ENCODE peak calls at places on chromosomes 1 and 21, in four cellular contexts. Q is lower leg skin, H is adrenal gland, M is uterus. Z is an unnamed sample.

GRCh38 chr1:112888630-112889029 is 67.4 kb downstream of the SLC16A1 start:
- DNase-seq in Q (peak; percentile 48), H (no peak), M (no peak), Z (no peak)

GRCh38 chr1:36098650-36099365 is 10.1 kb downstream of the ADPRS start:
- DNase-seq in H (no peak), M (no peak), Q (no peak), Z (no peak)

GRCh38 chr1:51989582-51990477 is 670 bp downstream of the RAB3B start:
- DNase-seq in H (no peak), Q (no peak), M (no peak), Z (no peak)

GRCh38 chr21:34722684-34723300 is 54.0 kb downstream of the CLIC6 start:
- DNase-seq in M (no peak), Q (no peak), H (no peak), Z (peak; percentile 45)

GRCh38 chr1:106924360-106924759 is 132.1 kb upstream of the PRMT6 start:
- DNase-seq in M (no peak), H (no peak), Q (no peak), Z (no peak)

GRCh38 chr1:73331726-73332125 is 866.2 kb downstream of the LRRIQ3 start:
- DNase-seq in M (no peak), H (no peak), Q (no peak), Z (no peak)

GRCh38 chr1:43545686-43546387 is 15.2 kb downstream of the PTPRF start:
- DNase-seq in M (peak; percentile 55), H (peak; percentile 88), Q (no peak), Z (peak; percentile 49)

GRCh38 chr1:232547938-232548484 is 81.9 kb downstream of the SIPA1L2 start:
- DNase-seq in M (no peak), Q (no peak), H (no peak), Z (no peak)

GRCh38 chr1:85406887-85407593 is 57.9 kb downstream of the DDAH1 start:
- DNase-seq in H (peak; percentile 68), M (peak; percentile 42), Q (no peak), Z (no peak)

GRCh38 chr1:55426619-55427018 is 211.5 kb upstream of the USP24 start:
- DNase-seq in H (no peak), Q (no peak), M (no peak), Z (no peak)

GRCh38 chr1:222104661-222105392 is 362.9 kb upstream of the DUSP10 start:
- DNase-seq in M (no peak), H (no peak), Q (no peak), Z (no peak)

GRCh38 chr1:6157528-6158174 is 22.5 kb downstream of the CHD5 start:
- DNase-seq in H (no peak), Q (no peak), M (no peak), Z (no peak)

GRCh38 chr1:101996830-101997485 is at the start of gene OLFM3:
- DNase-seq in H (no peak), M (no peak), Q (no peak), Z (peak; percentile 1)
- TF ChIP-seq POLR2A in H (no peak), M (no peak), Q (no peak), Z (no peak)

GRCh38 chr1:48466594-48466993 is 5.4 kb downstream of the SPATA6 start:
- DNase-seq in M (no peak), H (no peak), Q (no peak), Z (no peak)

DNA sequence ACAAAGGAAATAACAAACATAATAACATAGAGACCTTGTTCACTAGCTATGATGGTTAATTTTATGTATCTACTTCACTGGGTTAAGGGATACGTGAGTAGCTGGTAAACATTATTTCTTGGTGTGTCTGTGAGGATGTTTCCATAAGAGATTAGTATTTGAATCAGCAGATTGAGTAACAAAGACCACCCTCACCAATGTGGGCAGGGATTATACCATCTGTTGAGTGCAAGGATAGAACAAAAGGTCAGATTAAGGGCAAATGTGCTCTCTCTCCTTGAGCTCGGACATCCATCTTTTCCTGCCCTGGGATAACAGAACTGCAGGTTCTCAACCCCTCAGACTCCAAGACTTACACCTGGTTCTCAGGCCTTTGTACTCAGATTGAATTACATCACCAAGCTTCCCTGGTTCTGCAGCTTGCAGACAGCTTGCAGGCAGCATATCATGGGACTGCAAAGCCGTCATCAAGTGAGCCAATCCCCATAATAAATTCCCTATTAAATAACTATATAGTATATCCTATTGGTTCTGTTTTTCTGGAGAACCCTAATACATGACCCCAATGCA is 9.2 kb downstream of the SPATA6 start:
- DNase-seq in Q (no peak), H (no peak), M (no peak), Z (no peak)
- TF ChIP-seq POLR2A in Q (no peak), H (no peak), M (no peak), Z (no peak)

GRCh38 chr1:56516539-56517252 is 62.7 kb downstream of the PLPP3 start:
- DNase-seq in M (no peak), H (no peak), Q (no peak), Z (peak; percentile 50)
- TF ChIP-seq POLR2A in M (no peak), H (no peak), Q (no peak), Z (no peak)

GRCh38 chr1:23368562-23369334 is 888 bp downstream of the ZNF436 start:
- DNase-seq in H (peak; percentile 91), Q (peak; percentile 98), M (peak; percentile 87), Z (peak; percentile 93)
- TF ChIP-seq POLR2A in H (peak; percentile 83), Q (no peak), M (peak; percentile 90), Z (peak; percentile 63)

GRCh38 chr1:181152892-181153633 is 64.6 kb downstream of the IER5 start:
- DNase-seq in Q (no peak), H (peak; percentile 82), M (peak; percentile 95), Z (peak; percentile 99)
- TF ChIP-seq POLR2A in Q (no peak), H (no peak), M (peak; percentile 58), Z (peak; percentile 41)

DNA sequence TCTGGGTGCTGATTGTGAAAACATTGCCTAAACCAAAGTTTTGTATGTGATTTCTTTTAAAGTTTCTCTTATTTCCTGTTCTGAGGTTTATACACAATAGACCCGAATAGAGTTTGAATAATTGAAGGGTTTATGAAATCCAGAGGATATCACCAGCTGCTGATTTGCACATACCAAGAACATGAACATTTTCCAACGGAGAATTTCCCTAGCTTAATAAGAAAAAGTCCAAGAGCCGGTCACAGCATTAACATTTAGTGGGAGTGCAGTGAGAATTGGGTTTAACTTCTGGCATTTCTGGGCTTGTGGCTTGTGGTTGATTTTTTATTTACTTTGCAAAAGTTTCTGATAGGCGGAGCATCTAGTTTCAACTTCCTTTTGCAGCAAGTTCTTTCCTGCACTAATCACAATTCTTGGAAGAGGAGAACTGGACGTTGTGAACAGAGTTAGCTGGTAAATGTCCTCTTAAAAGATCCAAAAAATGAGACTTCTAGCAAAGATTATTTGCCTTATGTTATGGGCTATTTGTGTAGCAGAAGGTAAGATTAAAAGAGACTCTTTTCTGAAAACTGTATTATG is at the start of gene CFH:
- DNase-seq in Q (no peak), H (no peak), M (no peak), Z (no peak)
- TF ChIP-seq POLR2A in Q (no peak), H (no peak), M (no peak), Z (no peak)

GRCh38 chr1:151963288-151963687 is 30.4 kb downstream of the S100A10 start:
- DNase-seq in H (no peak), M (no peak), Q (no peak), Z (no peak)
- TF ChIP-seq POLR2A in H (no peak), M (no peak), Q (no peak), Z (no peak)

GRCh38 chr1:28506907-28507246 is 1.0 kb downstream of the RCC1 start:
- DNase-seq in H (no peak), Q (no peak), M (no peak), Z (peak; percentile 57)

GRCh38 chr1:28505406-28506187 is at the start of gene RCC1:
- DNase-seq in M (peak; percentile 96), Q (peak; percentile 99), H (peak; percentile 97), Z (peak; percentile 98)

GRCh38 chr1:28507646-28508434 is 2.0 kb downstream of the RCC1 start:
- DNase-seq in Q (no peak), H (no peak), M (no peak), Z (peak; percentile 34)

GRCh38 chr1:28508435-28508754 is 2.6 kb downstream of the RCC1 start:
- DNase-seq in Q (no peak), H (no peak), M (no peak), Z (no peak)

DNA sequence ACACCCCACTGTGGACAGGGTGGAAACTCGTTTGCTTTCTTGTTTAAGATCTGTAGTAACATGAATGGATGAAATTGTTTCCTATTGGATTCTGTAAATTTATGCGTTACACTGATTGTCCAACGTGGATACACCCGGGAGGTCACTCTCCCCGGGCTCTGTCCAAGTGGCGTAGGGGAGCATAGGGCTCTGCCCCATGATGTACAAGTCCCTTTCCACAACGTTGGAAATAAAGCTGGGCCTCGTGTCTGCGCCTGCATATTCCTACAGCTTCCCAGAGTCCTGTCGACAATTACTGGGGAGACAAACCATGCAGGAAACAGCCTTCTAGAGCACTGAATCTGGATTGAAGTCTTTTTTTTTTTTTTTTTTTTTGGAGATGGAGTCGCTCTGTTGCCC is 1.4 kb downstream of the RCC1 start:
- DNase-seq in Q (no peak), M (no peak), H (peak; percentile 42), Z (no peak)
- TF ChIP-seq POLR2A in Q (no peak), M (no peak), H (no peak), Z (peak; percentile 41)

Z was measured in erythroblast.